ENCODE peak calls at places on chromosome 6, in five cellular contexts. L, R, Y, N and O are unnamed samples.

GRCh38 chr6:25280617-25280990 is 1.4 kb downstream of the CARMIL1 start:
- DNase-seq in N (peak; percentile 19), L (peak; percentile 6), Y (no peak), R (peak; percentile 15), O (peak; percentile 31)

GRCh38 chr6:163814494-163815364 is 400.2 kb downstream of the QKI start:
- DNase-seq in R (peak; percentile 87), Y (peak; percentile 25), N (no peak), L (peak; percentile 72), O (peak; percentile 13)

GRCh38 chr6:63543001-63543400 is 29.3 kb upstream of the LOC128125822 start:
- DNase-seq in N (no peak), Y (no peak), R (no peak), L (no peak), O (no peak)

GRCh38 chr6:13462380-13463326 is 24.7 kb downstream of the GFOD1 start:
- DNase-seq in Y (no peak), L (peak; percentile 38), N (peak; percentile 59), R (peak; percentile 50), O (no peak)

GRCh38 chr6:21856096-21856825 is 262.7 kb downstream of the SOX4 start:
- DNase-seq in Y (peak; percentile 4), L (peak; percentile 67), N (no peak), R (peak; percentile 93), O (no peak)

GRCh38 chr6:95686858-95687257 is 109.5 kb downstream of the MANEA start:
- DNase-seq in N (no peak), R (no peak), Y (no peak), L (no peak), O (no peak)

GRCh38 chr6:8990075-8990474 is 554.7 kb upstream of the SLC35B3 start:
- DNase-seq in R (no peak), L (no peak), Y (no peak), N (no peak), O (no peak)

GRCh38 chr6:82248233-82248735 is 740 bp upstream of the IBTK start:
- DNase-seq in Y (peak; percentile 61), N (no peak), L (peak; percentile 68), R (peak; percentile 82), O (peak; percentile 78)

GRCh38 chr6:137589067-137589848 is 95.1 kb upstream of the OLIG3 start:
- DNase-seq in Y (peak; percentile 10), L (peak; percentile 43), R (peak; percentile 39), N (peak; percentile 95), O (peak; percentile 29)

GRCh38 chr6:120805267-120805666 is 529.0 kb downstream of the TBC1D32 start:
- DNase-seq in L (peak; percentile 16), Y (no peak), R (peak; percentile 24), N (no peak), O (no peak)

GRCh38 chr6:28218312-28219248 is 6.5 kb upstream of the ZSCAN9 start:
- DNase-seq in Y (peak; percentile 46), R (peak; percentile 66), L (peak; percentile 63), N (peak; percentile 81), O (peak; percentile 77)

GRCh38 chr6:3769610-3770009 is 18.1 kb upstream of the PXDC1 start:
- DNase-seq in N (no peak), Y (no peak), R (peak; percentile 83), L (peak; percentile 46), O (no peak)

GRCh38 chr6:84457276-84457675 is 229.8 kb upstream of the CEP162 start:
- DNase-seq in L (no peak), N (no peak), Y (no peak), R (no peak), O (no peak)

GRCh38 chr6:11277275-11278206 is 45.1 kb upstream of the NEDD9 start:
- DNase-seq in R (peak; percentile 54), N (no peak), Y (peak; percentile 15), L (peak; percentile 82), O (peak; percentile 40)

GRCh38 chr6:28212510-28213212 is 12.4 kb upstream of the ZSCAN9 start:
- DNase-seq in R (peak; percentile 87), L (peak; percentile 86), Y (peak; percentile 73), N (peak; percentile 82), O (peak; percentile 62)

GRCh38 chr6:107320126-107320525 is 139.2 kb downstream of the PDSS2 start:
- DNase-seq in Y (no peak), N (no peak), R (peak; percentile 79), L (no peak), O (no peak)

GRCh38 chr6:22296936-22297335 is at the start of gene PRL:
- DNase-seq in N (no peak), L (no peak), R (no peak), Y (no peak), O (no peak)

GRCh38 chr6:5085638-5086293 is 625 bp downstream of the PPP1R3G start:
- DNase-seq in Y (no peak), R (peak; percentile 72), N (no peak), L (peak; percentile 70), O (peak; percentile 63)

GRCh38 chr6:166950443-166950821 is 5.9 kb downstream of the RNASET2 start:
- DNase-seq in R (no peak), Y (no peak), N (no peak), L (no peak), O (no peak)

GRCh38 chr6:104526383-104526782 is 333.3 kb downstream of the HACE1 start:
- DNase-seq in N (no peak), Y (no peak), R (no peak), L (no peak), O (peak; percentile 57)

GRCh38 chr6:70210462-70210861 is 92.4 kb downstream of the COL9A1 start:
- DNase-seq in N (peak; percentile 48), L (peak; percentile 10), R (peak; percentile 17), Y (peak; percentile 6), O (no peak)

GRCh38 chr6:163180874-163181541 is 233.5 kb upstream of the QKI start:
- DNase-seq in R (peak; percentile 68), Y (peak; percentile 51), L (peak; percentile 40), N (no peak), O (peak; percentile 84)

GRCh38 chr6:112470396-112470795 is 123.3 kb downstream of the RFPL4B start:
- DNase-seq in Y (no peak), N (no peak), L (no peak), R (peak; percentile 59), O (no peak)

GRCh38 chr6:42013134-42013516 is 37.2 kb upstream of the TAF8 start:
- DNase-seq in R (peak; percentile 53), Y (no peak), N (no peak), L (peak; percentile 16), O (no peak)

GRCh38 chr6:157235600-157236039 is 87.7 kb downstream of the TMEM242 start:
- DNase-seq in Y (peak; percentile 60), L (peak; percentile 60), N (no peak), R (peak; percentile 87), O (peak; percentile 78)

GRCh38 chr6:137736919-137737318 is 130.1 kb upstream of the TNFAIP3 start:
- DNase-seq in L (no peak), R (peak; percentile 24), Y (no peak), N (no peak), O (no peak)

GRCh38 chr6:46221221-46221793 is 50.5 kb upstream of the ENPP5 start:
- DNase-seq in L (peak; percentile 33), N (peak; percentile 87), R (peak; percentile 72), Y (peak; percentile 1), O (peak; percentile 69)

GRCh38 chr6:42428326-42429041 is 23.2 kb downstream of the TRERF1 start:
- DNase-seq in N (peak; percentile 57), Y (no peak), R (peak; percentile 63), L (no peak), O (no peak)

GRCh38 chr6:159729598-159729997 is 2.3 kb downstream of the WTAP start:
- DNase-seq in L (peak; percentile 28), R (peak; percentile 54), N (no peak), Y (no peak), O (peak; percentile 16)
- H3K4me3 ChIP-seq in L (peak overlapping the region; percentile 85), R (peak overlapping the region; percentile 88), N (peak overlapping the region; percentile 88), Y (peak overlapping the region; percentile 79), O (peak overlapping the region; percentile 97)

GRCh38 chr6:34689742-34690141 is 6.8 kb downstream of the ILRUN start:
- DNase-seq in Y (no peak), R (no peak), N (no peak), L (no peak), O (no peak)

GRCh38 chr6:34688956-34689355 is 7.6 kb downstream of the ILRUN start:
- DNase-seq in R (no peak), Y (no peak), L (no peak), N (no peak), O (no peak)

GRCh38 chr6:34695729-34696188 is 808 bp downstream of the ILRUN start:
- DNase-seq in L (no peak), N (no peak), Y (no peak), R (no peak), O (no peak)

GRCh38 chr6:34696189-34696738 is 303 bp downstream of the ILRUN start:
- DNase-seq in L (peak; percentile 74), Y (no peak), R (peak; percentile 79), N (peak; percentile 62), O (peak; percentile 66)

DNA sequence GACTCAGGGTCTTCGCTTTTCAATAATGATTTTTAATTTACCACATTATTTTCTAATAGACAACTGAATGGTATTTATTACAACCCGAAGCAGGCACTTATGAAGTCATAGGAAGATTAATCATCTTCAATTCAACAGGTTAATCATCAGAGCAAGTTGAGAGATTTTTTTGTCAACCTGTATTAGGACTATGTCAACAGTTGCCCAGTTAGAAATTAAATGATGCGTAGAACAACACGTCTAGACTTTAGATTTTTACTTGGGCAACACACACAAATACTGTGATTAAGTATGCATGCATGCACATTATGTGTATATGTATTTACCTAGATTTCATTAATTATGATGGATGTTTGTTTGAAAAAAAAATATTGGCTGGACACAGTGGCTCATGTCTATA is 4.3 kb downstream of the ILRUN start:
- DNase-seq in L (no peak), N (no peak), R (no peak), Y (no peak), O (no peak)
- H3K4me2 ChIP-seq in L (no peak overlapping the region), N (no peak overlapping the region), R (no peak overlapping the region), Y (peak overlapping the region; percentile 6), O (no peak overlapping the region)

DNA sequence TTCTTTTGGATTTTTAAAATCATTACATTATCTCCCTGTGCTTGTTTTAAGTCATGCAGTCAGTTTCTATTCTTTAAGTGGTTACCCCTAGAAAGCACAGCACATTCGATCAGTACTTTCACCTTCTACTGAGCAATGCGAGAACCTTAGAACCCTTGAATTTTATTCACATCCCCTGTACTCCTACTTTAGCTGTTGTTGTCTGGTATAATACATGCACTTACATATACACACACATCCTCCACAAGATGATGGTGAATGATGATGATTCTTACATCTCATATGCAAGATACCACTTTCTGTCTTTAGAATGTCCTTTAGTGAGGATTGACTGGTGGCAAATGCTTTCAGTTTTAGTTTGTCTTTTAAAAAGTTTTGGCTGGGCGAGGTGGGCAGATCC is 5.7 kb downstream of the CDC40 start:
- DNase-seq in N (no peak), Y (no peak), L (no peak), R (no peak), O (no peak)
- H3K4me3 ChIP-seq in N (peak overlapping the region; percentile 13), Y (no peak overlapping the region), L (no peak overlapping the region), R (no peak overlapping the region), O (no peak overlapping the region)

GRCh38 chr6:44527191-44527960 is 139.9 kb downstream of the CDC5L start:
- DNase-seq in N (no peak), R (no peak), L (no peak), Y (no peak), O (no peak)
- H3K4me2 ChIP-seq in N (no peak overlapping the region), R (no peak overlapping the region), L (no peak overlapping the region), Y (no peak overlapping the region), O (no peak overlapping the region)